ENCODE peak calls at places on chromosomes 4 and X, in ten cellular contexts. A, M, L, G, Z, T, V, D, E and U are unnamed samples.

GRCh38 chr4:31283689-31284088 is 563.5 kb downstream of the PCDH7 start:
- DNase-seq in V (no peak), M (no peak), E (no peak), G (no peak), L (no peak), A (no peak), Z (no peak), T (no peak), D (no peak), U (no peak)

GRCh38 chrX:16469870-16470269 is 180.1 kb upstream of the S100G start:
- DNase-seq in E (no peak), A (no peak), Z (peak; percentile 11), L (no peak), V (no peak), M (no peak), D (no peak), G (no peak), T (no peak), U (peak; percentile 10)

GRCh38 chrX:74492720-74493201 is 71.5 kb downstream of the SLC16A2 start:
- DNase-seq in L (no peak), V (no peak), M (no peak), E (no peak), T (no peak), G (no peak), Z (peak; percentile 1), D (no peak), A (no peak), U (peak; percentile 11)

GRCh38 chrX:134715930-134716619 is 57.8 kb upstream of the PLAC1 start:
- DNase-seq in L (no peak), V (no peak), D (no peak), T (no peak), E (no peak), G (no peak), M (no peak), A (no peak), Z (no peak), U (no peak)

GRCh38 chrX:9285342-9285771 is 179.5 kb upstream of the TBL1X start:
- DNase-seq in D (no peak), A (no peak), E (no peak), T (no peak), G (no peak), V (no peak), Z (no peak), M (no peak), L (no peak), U (peak; percentile 74)

GRCh38 chr4:54659213-54660144 is 1.7 kb downstream of the KIT start:
- DNase-seq in G (peak; percentile 32), A (peak; percentile 30), E (no peak), L (peak; percentile 23), T (no peak), M (no peak), V (no peak), Z (no peak), D (peak; percentile 42), U (peak; percentile 41)

GRCh38 chr4:37609621-37610020 is 76.6 kb downstream of the RELL1 start:
- DNase-seq in G (no peak), A (no peak), E (no peak), Z (no peak), V (no peak), D (no peak), M (no peak), T (no peak), L (no peak), U (peak; percentile 54)

GRCh38 chrX:39896951-39897740 is 200.6 kb downstream of the BCOR start:
- DNase-seq in T (peak; percentile 62), V (no peak), E (no peak), M (no peak), L (peak; percentile 18), D (no peak), Z (peak; percentile 38), A (peak; percentile 62), G (peak; percentile 78), U (peak; percentile 76)

GRCh38 chr4:90318208-90318607 is 191.0 kb downstream of the CCSER1 start:
- DNase-seq in M (peak; percentile 85), V (no peak), E (no peak), G (no peak), T (no peak), Z (peak; percentile 38), A (peak; percentile 90), D (no peak), L (no peak), U (no peak)

GRCh38 chrX:119468930-119469635 is 839 bp downstream of the SLC25A5 start:
- DNase-seq in G (peak; percentile 74), L (peak; percentile 87), M (peak; percentile 44), T (peak; percentile 91), A (peak; percentile 71), V (peak; percentile 51), D (peak; percentile 93), Z (peak; percentile 84), E (peak; percentile 93), U (peak; percentile 90)

GRCh38 chrX:119467433-119467832 is 811 bp upstream of the SLC25A5 start:
- DNase-seq in T (no peak), E (no peak), M (no peak), G (no peak), A (no peak), L (no peak), V (no peak), Z (no peak), D (no peak), U (no peak)

GRCh38 chrX:119467842-119468185 is 430 bp upstream of the SLC25A5 start:
- DNase-seq in D (no peak), A (no peak), M (no peak), G (no peak), V (no peak), T (no peak), E (no peak), L (no peak), Z (no peak), U (no peak)

GRCh38 chrX:119466970-119467369 is 1.3 kb upstream of the SLC25A5 start:
- DNase-seq in E (no peak), G (no peak), T (no peak), A (no peak), D (no peak), L (no peak), V (no peak), Z (no peak), M (no peak), U (no peak)

DNA sequence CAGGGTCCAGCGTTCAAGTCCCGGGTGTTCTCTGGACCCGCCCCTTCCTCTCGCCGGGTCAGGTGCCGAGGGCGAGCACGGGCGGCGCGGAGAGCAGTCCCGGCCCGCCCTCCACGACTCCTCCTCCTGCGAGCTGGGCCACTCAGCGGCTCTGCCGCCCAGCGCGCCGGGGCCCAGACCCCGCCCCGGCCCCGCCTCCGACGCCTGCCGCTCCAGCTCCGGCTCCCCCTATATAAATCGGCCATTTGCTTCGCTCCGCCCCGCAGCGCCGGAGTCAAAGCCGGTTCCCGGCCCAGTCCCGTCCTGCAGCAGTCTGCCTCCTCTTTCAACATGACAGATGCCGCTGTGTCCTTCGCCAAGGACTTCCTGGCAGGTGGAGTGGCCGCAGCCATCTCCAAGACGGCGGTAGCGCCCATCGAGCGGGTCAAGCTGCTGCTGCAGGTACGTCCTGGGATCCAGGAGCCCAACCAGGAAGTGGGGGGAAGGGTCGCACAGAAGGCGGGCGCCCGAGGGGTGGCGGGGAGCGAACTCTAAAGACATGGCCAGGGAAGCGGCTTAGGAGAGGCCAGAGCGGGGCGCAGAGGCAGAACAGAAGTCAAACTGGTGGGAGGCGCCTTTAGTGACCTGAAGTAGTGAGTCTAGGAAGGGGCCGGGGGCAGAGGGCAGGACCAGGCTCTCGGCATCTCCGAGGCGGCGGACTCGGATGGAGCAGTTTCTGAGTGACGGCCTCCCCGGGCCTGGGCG is at the start of gene SLC25A5:
- DNase-seq in V (peak; percentile 77), L (peak; percentile 87), M (no peak), G (peak; percentile 72), T (peak; percentile 87), Z (peak; percentile 88), E (peak; percentile 93), D (peak; percentile 86), A (peak; percentile 69), U (peak; percentile 90)
- TF ChIP-seq POLR2A in V (peak; percentile 92), L (no peak), M (peak; percentile 79), G (peak; percentile 17), T (peak; percentile 93), Z (peak; percentile 93), E (peak; percentile 93), D (no peak), A (peak; percentile 91), U (peak; percentile 88)

GRCh38 chrX:70476934-70477733 is 32.5 kb downstream of the DLG3 start:
- DNase-seq in V (peak; percentile 26), E (peak; percentile 74), D (peak; percentile 39), M (peak; percentile 78), L (no peak), Z (peak; percentile 53), T (no peak), A (peak; percentile 69), G (peak; percentile 38), U (peak; percentile 58)
- TF ChIP-seq POLR2A in V (no peak), E (no peak), D (no peak), M (no peak), L (no peak), Z (no peak), T (no peak), A (peak; percentile 42), G (no peak), U (no peak)

DNA sequence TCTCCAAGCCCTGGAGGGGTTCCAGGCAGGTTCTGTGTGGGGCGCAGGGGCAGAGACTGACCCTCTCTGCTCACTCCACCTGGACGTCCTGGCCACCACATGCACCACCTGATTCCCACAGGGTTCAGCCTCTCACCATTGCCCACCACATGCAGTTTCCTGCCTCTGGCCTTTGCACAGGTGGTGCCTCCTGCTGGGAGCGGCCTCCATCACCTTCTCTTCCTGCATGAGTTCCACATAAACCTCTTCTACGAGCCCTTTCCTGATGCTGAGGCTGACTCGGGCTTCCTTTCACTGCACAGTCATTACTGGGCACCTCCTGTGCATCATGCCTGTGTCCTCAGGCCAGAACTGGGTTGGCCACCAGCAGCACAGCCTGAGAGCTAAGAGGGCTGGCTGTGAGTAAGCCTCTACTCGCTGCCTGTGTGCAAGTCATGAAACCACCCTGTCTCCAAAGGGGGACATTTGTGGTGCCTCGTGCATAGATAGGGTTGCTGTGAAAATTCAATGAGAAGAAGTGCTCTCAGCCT is 19.9 kb downstream of the MAN2B2 start:
- DNase-seq in M (no peak), A (peak; percentile 43), L (no peak), E (no peak), D (no peak), G (no peak), Z (no peak), V (peak; percentile 26), T (no peak), U (no peak)
- TF ChIP-seq POLR2A in M (no peak), A (no peak), L (no peak), E (no peak), D (no peak), G (no peak), Z (no peak), V (no peak), T (no peak), U (no peak)

GRCh38 chr4:138030375-138030774 is 211.8 kb downstream of the SLC7A11 start:
- DNase-seq in L (no peak), G (no peak), V (no peak), Z (no peak), A (no peak), E (no peak), M (no peak), D (no peak), T (no peak), U (no peak)

GRCh38 chr4:138034871-138035270 is 207.3 kb downstream of the SLC7A11 start:
- DNase-seq in Z (peak; percentile 40), L (no peak), V (no peak), M (no peak), E (no peak), A (peak; percentile 87), T (no peak), D (no peak), G (no peak), U (peak; percentile 16)

DNA sequence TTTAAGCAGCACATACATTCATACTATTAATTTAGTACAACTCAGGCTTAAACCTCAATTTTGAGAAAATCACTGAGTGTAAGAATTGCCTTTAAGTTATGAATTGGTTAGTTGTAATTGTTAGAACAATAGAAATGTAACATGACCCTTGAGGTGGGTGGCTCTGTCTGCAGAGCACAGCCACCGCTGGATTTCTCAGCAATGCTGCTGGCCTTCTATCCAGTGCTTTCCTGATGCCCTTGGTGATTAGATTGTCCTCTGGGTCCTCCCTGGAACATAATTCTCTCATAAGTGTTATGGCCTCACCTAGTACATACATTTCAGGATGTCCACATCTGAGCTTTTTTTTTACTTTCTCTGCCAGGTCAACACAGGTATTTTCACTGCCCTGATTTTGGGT is 213.2 kb downstream of the SLC7A11 start:
- DNase-seq in L (no peak), Z (no peak), M (no peak), V (no peak), A (no peak), T (no peak), D (no peak), G (no peak), E (no peak), U (no peak)
- TF ChIP-seq POLR2A in L (no peak), Z (no peak), M (no peak), V (no peak), A (no peak), T (no peak), D (no peak), G (no peak), E (no peak), U (no peak)